ENCODE peak calls at places on chromosome 4, in five cellular contexts. G, N, M, E and J are unnamed samples.

GRCh38 chr4:187547281-187547680 is 448.3 kb upstream of the ZFP42 start:
- DNase-seq in G (no peak), N (no peak), M (no peak), E (no peak), J (no peak)

GRCh38 chr4:77358315-77358928 is 201.4 kb downstream of the CCNG2 start:
- DNase-seq in G (peak; percentile 26), N (no peak), M (no peak), E (peak; percentile 64), J (no peak)

GRCh38 chr4:16082424-16083216 is 1.2 kb downstream of the PROM1 start:
- DNase-seq in G (peak; percentile 45), N (no peak), M (peak; percentile 67), E (peak; percentile 88), J (no peak)

GRCh38 chr4:154908168-154908567 is 127.1 kb downstream of the RBM46 start:
- DNase-seq in G (no peak), N (no peak), M (no peak), E (no peak), J (no peak)

GRCh38 chr4:184911310-184911709 is 85.5 kb upstream of the ACSL1 start:
- DNase-seq in G (peak; percentile 52), N (no peak), M (no peak), E (no peak), J (no peak)

GRCh38 chr4:87038837-87039715 is 104.3 kb downstream of the AFF1 start:
- DNase-seq in G (no peak), N (peak; percentile 61), M (peak; percentile 52), E (peak; percentile 88), J (no peak)

GRCh38 chr4:144906181-144906895 is 191.7 kb downstream of the ANAPC10 start:
- DNase-seq in G (no peak), N (no peak), M (no peak), E (no peak), J (no peak)

GRCh38 chr4:87019243-87019817 is 84.5 kb downstream of the AFF1 start:
- DNase-seq in G (no peak), N (no peak), M (no peak), E (no peak), J (no peak)

GRCh38 chr4:87152310-87153061 is 67.9 kb downstream of the KLHL8 start:
- DNase-seq in G (no peak), N (no peak), M (no peak), E (no peak), J (no peak)

GRCh38 chr4:163941221-163941865 is 446.9 kb downstream of the TMA16 start:
- DNase-seq in G (no peak), N (no peak), M (no peak), E (no peak), J (no peak)

GRCh38 chr4:99629962-99630554 is 27.6 kb downstream of the C4orf54 start:
- DNase-seq in G (no peak), N (no peak), M (no peak), E (no peak), J (no peak)

GRCh38 chr4:47852121-47852520 is 14.3 kb upstream of the CORIN start:
- DNase-seq in G (no peak), N (no peak), M (no peak), E (no peak), J (peak; percentile 63)
- TF ChIP-seq CTCF in G (no peak), N (no peak), M (no peak), E (no peak), J (no peak)

GRCh38 chr4:157005193-157005592 is 33.6 kb upstream of the PDGFC start:
- DNase-seq in G (no peak), N (no peak), M (no peak), E (no peak), J (no peak)
- H3K4me3 ChIP-seq in G (no peak overlapping the region), N (no peak overlapping the region), M (no peak overlapping the region), E (no peak overlapping the region), J (no peak overlapping the region)

DNA sequence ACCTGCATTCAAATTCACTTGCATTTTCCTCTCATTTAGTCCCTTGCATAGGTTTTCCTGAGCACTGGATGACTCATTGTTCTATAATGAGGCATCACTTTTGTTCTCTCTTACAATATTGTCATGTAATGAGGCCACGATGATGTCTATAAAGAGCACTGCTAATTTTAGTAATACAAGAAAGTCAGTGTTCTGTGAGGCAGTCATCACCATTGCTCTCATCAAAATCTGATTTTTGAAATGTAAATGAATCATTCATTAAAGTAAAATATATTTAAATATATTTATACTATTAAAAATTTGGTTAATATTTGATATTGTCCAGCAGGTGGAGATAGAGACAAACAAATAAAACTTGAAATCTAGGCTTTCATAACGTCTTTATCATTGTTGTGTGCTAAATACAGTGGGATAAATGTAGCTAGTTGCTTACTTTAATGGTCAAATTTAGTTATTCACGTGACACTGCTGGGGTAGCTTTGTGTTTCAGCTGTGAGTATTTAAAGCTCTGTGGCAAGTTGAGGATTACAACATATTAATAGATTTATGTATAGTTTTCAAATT is 15.4 kb downstream of the HMGB2 start:
- DNase-seq in G (no peak), N (no peak), M (no peak), E (peak; percentile 41), J (no peak)
- TF ChIP-seq CTCF in G (peak; percentile 21), N (peak; percentile 28), M (peak; percentile 53), E (peak; percentile 21), J (no peak)

GRCh38 chr4:94758700-94759399 is 1.1 kb downstream of the BMPR1B start:
- DNase-seq in G (no peak), N (peak; percentile 31), M (no peak), E (peak; percentile 23), J (no peak)

GRCh38 chr4:94758141-94758699 is 465 bp downstream of the BMPR1B start:
- DNase-seq in G (peak; percentile 21), N (peak; percentile 70), M (peak; percentile 62), E (no peak), J (no peak)

GRCh38 chr4:94759767-94760211 is 2.0 kb downstream of the BMPR1B start:
- DNase-seq in G (no peak), N (no peak), M (no peak), E (no peak), J (no peak)

GRCh38 chr4:94762326-94762725 is 4.6 kb downstream of the BMPR1B start:
- DNase-seq in G (no peak), N (no peak), M (no peak), E (no peak), J (no peak)

DNA sequence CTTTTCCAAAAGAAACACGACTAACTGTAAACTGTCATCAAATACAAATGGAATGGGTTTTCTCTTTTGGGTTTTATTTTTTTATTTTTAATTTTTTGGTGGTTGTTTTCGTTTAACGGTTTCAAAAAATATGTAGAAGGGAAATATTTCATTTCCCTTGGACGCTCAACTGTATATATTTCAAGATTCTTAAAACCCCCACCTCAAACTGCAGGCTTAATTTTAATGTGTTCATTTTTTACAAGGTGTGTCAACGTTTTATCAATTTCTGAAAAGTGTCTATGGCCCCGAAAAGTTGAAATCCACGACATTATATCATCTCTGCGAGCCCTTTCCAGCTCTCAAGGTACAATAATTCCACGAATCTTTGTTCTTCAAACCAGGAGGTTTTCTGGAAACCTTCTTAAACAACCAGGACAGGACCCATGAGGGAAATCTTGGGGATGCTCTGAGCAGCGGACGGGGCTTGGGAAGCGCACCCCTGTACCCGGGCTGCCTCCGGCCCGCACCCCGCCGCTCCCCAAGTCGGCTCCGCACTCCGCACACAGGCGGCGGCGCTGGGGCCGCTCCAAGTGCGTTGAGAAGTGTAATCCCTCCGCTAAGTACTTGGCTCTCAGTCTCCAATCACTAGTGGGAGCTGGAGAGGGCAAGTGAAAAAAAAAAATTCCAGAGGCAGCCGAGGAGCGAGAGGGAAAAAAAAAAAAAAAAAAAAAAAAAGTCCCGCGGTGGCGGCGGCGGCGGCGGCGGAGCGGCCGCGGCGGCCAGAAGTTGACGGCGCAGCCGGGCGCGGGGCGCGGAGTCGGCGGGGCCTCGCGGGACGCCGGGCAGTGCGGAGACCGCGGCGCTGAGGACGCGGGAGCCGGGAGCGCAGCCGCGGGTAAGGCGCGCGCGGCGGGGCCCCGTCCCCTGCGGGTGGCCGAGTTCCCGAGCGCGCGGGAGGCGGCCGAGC is at the start of gene BMPR1B:
- DNase-seq in G (no peak), N (peak; percentile 67), M (no peak), E (peak; percentile 74), J (no peak)
- H3K4me3 ChIP-seq in G (peak within 1 kb of the TSS; percentile 28), N (peak within 1 kb of the TSS; percentile 68), M (peak within 1 kb of the TSS; percentile 54), E (peak within 1 kb of the TSS; percentile 37), J (peak within 1 kb of the TSS; percentile 55)